ENCODE peak calls at places on chromosome 21, in seven cellular contexts. U is SK-N-SH, X is HCT116, G is GM12878, O is K562, A is H1, Z is HepG2. T is an unnamed sample.

GRCh38 chr21:44593598-44594405 is 1.5 kb upstream of the KRTAP10-6 start:
- DNase-seq in U (no peak), A (peak), O (peak), X (no peak), G (no peak), Z (peak), T (no peak)

GRCh38 chr21:24045775-24046215 is 1561.5 kb downstream of the MRPL39 start:
- DNase-seq in X (no peak), Z (no peak), U (peak), O (peak), G (no peak), A (peak), T (no peak)

GRCh38 chr21:35256468-35256988 is 207.4 kb upstream of the RUNX1 start:
- DNase-seq in G (no peak), O (peak), Z (peak), X (peak), A (no peak), U (peak), T (peak)

GRCh38 chr21:41755258-41755933 is 11.5 kb downstream of the RIPK4 start:
- DNase-seq in A (no peak), Z (no peak), O (no peak), X (no peak), U (no peak), G (no peak), T (no peak)

GRCh38 chr21:25963186-25963585 is 207.4 kb downstream of the APP start:
- DNase-seq in Z (no peak), U (no peak), G (no peak), A (no peak), X (peak), O (no peak), T (peak)

GRCh38 chr21:41393876-41394465 is 32.1 kb upstream of the MX1 start:
- DNase-seq in A (no peak), G (no peak), X (no peak), Z (no peak), U (no peak), O (no peak), T (no peak)

GRCh38 chr21:42306366-42307035 is 8.7 kb downstream of the TFF3 start:
- DNase-seq in G (no peak), A (no peak), Z (no peak), X (no peak), O (no peak), U (no peak), T (no peak)

GRCh38 chr21:41526478-41527087 is 18.6 kb upstream of the TMPRSS2 start:
- DNase-seq in U (no peak), O (no peak), Z (no peak), G (no peak), A (no peak), X (no peak), T (no peak)

GRCh38 chr21:44539031-44539430 is 964 bp downstream of the KRTAP10-1 start:
- DNase-seq in X (no peak), O (no peak), Z (no peak), A (no peak), G (no peak), U (no peak), T (no peak)

GRCh38 chr21:21268885-21269284 is 270.7 kb downstream of the NCAM2 start:
- DNase-seq in G (no peak), O (no peak), Z (no peak), X (no peak), U (no peak), A (no peak), T (peak)

GRCh38 chr21:44732956-44733355 is 21.6 kb upstream of the TSPEAR start:
- DNase-seq in O (no peak), G (no peak), Z (no peak), X (no peak), U (no peak), A (peak), T (no peak)

GRCh38 chr21:33608559-33608958 is 20.1 kb upstream of the DONSON start:
- DNase-seq in U (no peak), A (no peak), Z (no peak), X (no peak), O (no peak), G (no peak), T (no peak)

GRCh38 chr21:36113647-36114428 is 21.0 kb upstream of the CBR3 start:
- DNase-seq in U (no peak), A (no peak), O (no peak), X (no peak), Z (peak), G (no peak), T (peak)

GRCh38 chr21:45293726-45294401 is 6.2 kb upstream of the POFUT2 start:
- DNase-seq in G (no peak), X (no peak), O (no peak), U (peak), Z (no peak), A (peak), T (no peak)

GRCh38 chr21:22575165-22575584 is 1577.0 kb downstream of the NCAM2 start:
- DNase-seq in O (peak), X (no peak), U (peak), A (peak), Z (no peak), G (no peak), T (peak)

GRCh38 chr21:35470522-35470921 is 421.4 kb upstream of the RUNX1 start:
- DNase-seq in U (no peak), O (peak), Z (no peak), X (no peak), A (no peak), G (no peak), T (no peak)

GRCh38 chr21:15686506-15686905 is 43.3 kb upstream of the USP25 start:
- DNase-seq in A (no peak), X (no peak), O (no peak), Z (no peak), G (no peak), U (no peak), T (no peak)

GRCh38 chr21:37627074-37627473 is 260.5 kb downstream of the DYRK1A start:
- DNase-seq in G (no peak), X (no peak), O (no peak), A (no peak), Z (no peak), U (no peak), T (no peak)

GRCh38 chr21:45256912-45257672 is 30.6 kb downstream of the POFUT2 start:
- DNase-seq in A (peak), X (no peak), G (no peak), Z (no peak), O (peak), U (peak), T (no peak)

GRCh38 chr21:39673163-39673562 is 60.4 kb downstream of the B3GALT5 start:
- DNase-seq in X (no peak), A (no peak), G (no peak), Z (no peak), O (no peak), U (no peak), T (no peak)
- TF ChIP-seq JUND in X (no peak), A (no peak), G (no peak), Z (no peak), O (no peak), U (no peak), T (no peak)

GRCh38 chr21:17455451-17455850 is 57.4 kb upstream of the CXADR start:
- DNase-seq in O (no peak), G (no peak), X (no peak), A (no peak), U (no peak), Z (peak), T (no peak)

GRCh38 chr21:17458279-17458678 is 54.6 kb upstream of the CXADR start:
- DNase-seq in X (no peak), O (no peak), G (no peak), Z (no peak), A (peak), U (no peak), T (no peak)

GRCh38 chr21:17455028-17455353 is 57.9 kb upstream of the CXADR start:
- DNase-seq in A (no peak), Z (no peak), G (no peak), X (no peak), U (no peak), O (no peak), T (no peak)

GRCh38 chr21:17451364-17451869 is 61.4 kb upstream of the CXADR start:
- DNase-seq in U (no peak), A (no peak), Z (peak), O (no peak), X (no peak), G (no peak), T (no peak)

DNA sequence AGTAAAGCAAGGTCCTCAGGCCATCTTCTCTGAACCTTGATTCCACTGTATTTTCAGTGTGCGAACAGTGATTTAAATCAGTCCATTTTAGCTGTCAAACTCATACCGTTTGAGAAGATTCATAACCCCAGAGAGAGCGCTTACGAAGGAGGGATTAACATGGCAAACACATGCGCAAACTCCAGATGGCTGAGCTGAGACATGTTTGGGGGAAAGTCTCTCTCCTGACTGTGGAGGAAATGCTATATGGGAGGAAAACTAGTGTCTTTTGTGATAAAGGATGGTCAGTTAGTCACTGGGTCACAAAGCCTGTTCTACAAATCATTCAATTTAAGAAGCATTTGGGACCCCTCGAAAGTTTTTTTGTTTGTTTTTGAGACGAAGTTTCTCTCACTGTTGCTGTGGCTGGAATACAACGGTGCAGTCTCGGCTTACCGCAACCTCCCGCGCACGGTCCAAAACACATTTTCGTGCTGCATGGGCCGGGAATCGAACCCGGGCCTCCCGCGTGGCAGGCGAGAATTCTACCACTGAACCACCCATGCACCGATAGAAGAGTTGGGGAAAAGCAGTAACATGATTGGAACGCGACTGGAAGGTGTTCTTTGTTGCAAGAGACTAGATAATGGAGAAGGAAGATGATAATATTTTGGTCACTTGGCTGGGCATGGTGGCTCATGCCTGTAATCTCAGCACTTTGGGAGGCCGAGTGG is 58.4 kb upstream of the CXADR start:
- DNase-seq in Z (peak), G (no peak), U (peak), X (peak), O (peak), A (peak), T (no peak)
- TF ChIP-seq JUND in Z (peak), G (no peak), U (no peak), X (no peak), O (no peak), A (no peak), T (no peak)

GRCh38 chr21:14451520-14451919 is 68.6 kb upstream of the HSPA13 start:
- DNase-seq in U (no peak), G (no peak), Z (no peak), A (no peak), O (no peak), X (no peak), T (no peak)

GRCh38 chr21:14452842-14453241 is 69.9 kb upstream of the HSPA13 start:
- DNase-seq in X (no peak), U (no peak), G (peak), A (no peak), O (peak), Z (no peak), T (no peak)

GRCh38 chr21:14453339-14453738 is 70.4 kb upstream of the HSPA13 start:
- DNase-seq in G (peak), Z (no peak), U (no peak), O (peak), A (no peak), X (no peak), T (no peak)

GRCh38 chr21:14453964-14454641 is 71.2 kb upstream of the HSPA13 start:
- DNase-seq in U (no peak), Z (no peak), O (peak), A (no peak), G (peak), X (no peak), T (no peak)

DNA sequence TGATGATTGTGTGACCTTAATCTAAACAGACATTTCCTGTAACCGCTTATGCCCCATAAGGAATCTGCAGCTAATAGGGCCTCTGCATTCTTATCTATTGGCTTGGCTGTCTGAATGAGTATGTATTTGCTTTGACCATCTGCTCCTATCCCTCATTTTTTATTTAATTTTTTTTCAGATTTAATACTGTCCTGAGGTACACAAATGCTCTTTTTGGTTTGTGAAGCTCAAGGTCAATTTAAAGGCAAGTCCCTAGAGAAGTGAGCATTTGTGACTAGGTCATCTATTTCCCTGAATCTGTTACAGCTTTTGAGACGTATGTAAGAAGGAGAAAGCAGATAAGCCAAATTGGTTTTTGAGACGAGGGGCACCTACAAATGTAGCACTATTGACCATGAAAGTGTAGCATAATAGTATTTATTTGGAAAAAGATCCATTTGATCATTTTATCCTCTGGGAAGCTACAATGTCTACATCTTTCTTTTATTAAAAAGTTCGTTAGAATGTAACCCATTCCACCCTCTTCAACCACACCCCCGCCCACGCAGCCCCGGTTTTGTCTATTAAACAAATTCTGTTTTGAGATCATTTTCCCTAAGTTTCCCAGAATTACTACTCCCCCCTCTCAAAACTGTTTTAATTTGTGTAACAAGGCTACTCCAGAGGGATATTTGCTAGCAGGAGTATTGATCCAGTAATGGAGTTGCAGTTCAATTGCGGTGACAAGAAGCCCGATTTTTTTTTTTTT is 69.3 kb upstream of the HSPA13 start:
- DNase-seq in X (no peak), G (no peak), U (no peak), O (peak), A (no peak), Z (no peak), T (no peak)
- TF ChIP-seq JUND in X (no peak), G (no peak), U (no peak), O (peak), A (no peak), Z (no peak), T (no peak)

GRCh38 chr21:17903029-17903806 is 84.1 kb upstream of the C21orf91 start:
- DNase-seq in O (peak), A (no peak), G (no peak), Z (no peak), X (no peak), U (peak), T (peak)

GRCh38 chr21:17900990-17901385 is 81.8 kb upstream of the C21orf91 start:
- DNase-seq in X (no peak), U (no peak), O (no peak), A (no peak), G (no peak), Z (no peak), T (no peak)

GRCh38 chr21:17901458-17902092 is 82.4 kb upstream of the C21orf91 start:
- DNase-seq in U (no peak), G (peak), Z (no peak), A (no peak), X (no peak), O (no peak), T (no peak)

GRCh38 chr21:17900281-17900989 is 81.3 kb upstream of the C21orf91 start:
- DNase-seq in A (peak), G (no peak), Z (no peak), U (no peak), X (no peak), O (peak), T (no peak)

GRCh38 chr21:17903929-17904639 is 84.9 kb upstream of the C21orf91 start:
- DNase-seq in Z (no peak), U (no peak), X (no peak), G (no peak), A (no peak), O (no peak), T (no peak)
- TF ChIP-seq JUND in Z (no peak), U (no peak), X (no peak), G (no peak), A (no peak), O (no peak), T (no peak)

GRCh38 chr21:29302340-29302991 is 3.7 kb downstream of the BACH1 start:
- DNase-seq in G (no peak), X (no peak), O (no peak), U (no peak), Z (no peak), A (no peak), T (no peak)
- TF ChIP-seq JUND in G (no peak), X (no peak), O (peak), U (no peak), Z (no peak), A (no peak), T (no peak)

GRCh38 chr21:46295996-46296752 is 10.0 kb downstream of the YBEY start:
- DNase-seq in O (peak), G (no peak), X (no peak), A (peak), U (no peak), Z (peak), T (no peak)
- TF ChIP-seq JUND in O (no peak), G (no peak), X (no peak), A (no peak), U (no peak), Z (no peak), T (no peak)